ENCODE peak calls at places on chromosomes 16 and 17, in four cellular contexts. N is CD8-positive, alpha-beta T cell; L is lower lobe of right lung; M is endothelial cell. R is an unnamed sample.

GRCh38 chr17:4499431-4500187 is 928 bp downstream of the SPNS2 start:
- DNase-seq in N (peak; percentile 22), L (no peak), M (peak; percentile 44), R (no peak)

GRCh38 chr17:71334041-71334781 is 786.6 kb upstream of the SOX9 start:
- DNase-seq in N (no peak), L (no peak), M (no peak), R (no peak)

GRCh38 chr17:31497994-31498826 is 106.7 kb downstream of the RAB11FIP4 start:
- DNase-seq in N (no peak), L (no peak), M (no peak), R (no peak)

GRCh38 chr17:8832711-8833352 is 33.7 kb upstream of the MFSD6L start:
- DNase-seq in N (peak; percentile 38), L (peak; percentile 57), M (peak; percentile 75), R (no peak)

GRCh38 chr17:47707056-47707791 is 13.3 kb downstream of the TBKBP1 start:
- DNase-seq in N (no peak), L (peak; percentile 12), M (no peak), R (no peak)

GRCh38 chr16:66275795-66276428 is 90.6 kb upstream of the CDH5 start:
- DNase-seq in N (no peak), L (no peak), M (peak; percentile 77), R (no peak)

GRCh38 chr17:1573932-1574696 is 11.5 kb upstream of the PITPNA start:
- DNase-seq in N (peak; percentile 50), L (peak; percentile 92), M (peak; percentile 96), R (peak; percentile 91)

GRCh38 chr17:74798239-74798707 is 22.1 kb upstream of the NAT9 start:
- DNase-seq in N (no peak), L (no peak), M (no peak), R (no peak)

GRCh38 chr17:18990331-18990730 is 14.2 kb downstream of the FAM83G start:
- DNase-seq in N (no peak), L (no peak), M (no peak), R (no peak)

GRCh38 chr17:66268247-66268927 is 34.0 kb upstream of the PRKCA start:
- DNase-seq in N (no peak), L (no peak), M (no peak), R (no peak)

GRCh38 chr17:64573214-64573613 is 66.4 kb downstream of the CEP95 start:
- DNase-seq in N (no peak), L (no peak), M (no peak), R (no peak)

GRCh38 chr16:63553980-63554379 is 1517.7 kb upstream of the CDH8 start:
- DNase-seq in N (no peak), L (no peak), M (no peak), R (no peak)

GRCh38 chr17:173064-173911 is 8.2 kb downstream of the DOC2B start:
- DNase-seq in N (no peak), L (no peak), M (no peak), R (no peak)

GRCh38 chr17:21299981-21300600 is 15.6 kb downstream of the MAP2K3 start:
- DNase-seq in N (no peak), L (no peak), M (no peak), R (no peak)

GRCh38 chr17:60781880-60782412 is 104.3 kb downstream of the BCAS3 start:
- DNase-seq in N (no peak), L (no peak), M (no peak), R (no peak)

GRCh38 chr17:81030726-81031570 is 4.0 kb upstream of the BAIAP2 start:
- DNase-seq in N (no peak), L (peak; percentile 82), M (no peak), R (no peak)

GRCh38 chr16:78900039-78900811 is 700.3 kb downstream of the MAF start:
- DNase-seq in N (no peak), L (no peak), M (no peak), R (no peak)

GRCh38 chr17:78868391-78868790 is 27.8 kb upstream of the USP36 start:
- DNase-seq in N (no peak), L (no peak), M (no peak), R (no peak)

GRCh38 chr16:50266337-50267091 is at the start of gene ADCY7:
- DNase-seq in N (peak; percentile 88), L (peak; percentile 84), M (no peak), R (no peak)

GRCh38 chr17:8965394-8966168 is at the start of gene PIK3R5:
- DNase-seq in N (peak; percentile 90), L (peak; percentile 81), M (peak; percentile 67), R (no peak)

GRCh38 chr17:53680745-53681144 is 142.0 kb upstream of the KIF2B start:
- DNase-seq in N (no peak), L (no peak), M (no peak), R (no peak)

GRCh38 chr16:11452298-11452697 is 107.0 kb downstream of the RMI2 start:
- DNase-seq in N (no peak), L (no peak), M (no peak), R (no peak)

GRCh38 chr16:53566568-53566967 is 63.6 kb upstream of the AKTIP start:
- DNase-seq in N (no peak), L (no peak), M (no peak), R (no peak)

GRCh38 chr17:30696234-30696633 is 128.3 kb downstream of the CRLF3 start:
- DNase-seq in N (no peak), L (no peak), M (no peak), R (no peak)

GRCh38 chr17:37643118-37643766 is at the start of gene DDX52:
- DNase-seq in N (peak; percentile 86), L (peak; percentile 95), M (peak; percentile 82), R (peak; percentile 82)
- TF ChIP-seq CTCF in N (no peak), L (no peak), M (no peak), R (no peak)

DNA sequence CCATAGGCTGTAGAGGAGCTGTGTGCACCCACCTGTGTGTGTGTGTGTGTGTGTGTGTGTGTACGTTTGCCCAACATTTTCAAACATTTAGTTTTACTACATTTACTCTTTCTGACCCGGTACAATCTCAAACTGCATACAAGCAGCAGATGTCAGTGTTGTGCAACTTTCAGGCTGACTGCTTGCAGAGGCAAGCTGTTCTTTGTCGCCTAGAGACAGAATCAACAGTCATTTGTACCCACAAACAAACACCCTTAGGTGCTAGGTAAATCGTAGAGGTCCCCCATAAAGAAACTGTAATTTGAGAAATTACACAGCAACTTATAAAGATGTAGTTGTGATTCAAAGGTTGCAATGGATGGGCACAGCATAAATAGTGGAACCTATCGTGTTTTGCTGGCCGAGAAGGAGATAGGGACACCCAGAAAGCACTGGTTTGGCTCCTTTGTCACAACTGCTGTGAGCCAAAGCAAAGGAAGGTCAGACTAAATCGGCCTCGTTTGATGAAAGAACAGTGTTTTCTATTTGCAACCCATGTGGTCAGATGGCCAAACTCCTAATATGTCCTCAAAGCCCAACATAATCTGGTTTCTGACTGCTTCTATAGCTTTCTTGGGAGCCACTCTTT is 478.4 kb downstream of the TOX3 start:
- DNase-seq in N (no peak), L (no peak), M (peak; percentile 42), R (no peak)
- TF ChIP-seq CTCF in N (no peak), L (peak; percentile 15), M (no peak), R (no peak)

GRCh38 chr16:51474414-51475091 is 323.5 kb upstream of the SALL1 start:
- DNase-seq in N (no peak), L (no peak), M (no peak), R (no peak)
- TF ChIP-seq CTCF in N (no peak), L (no peak), M (no peak), R (no peak)

DNA sequence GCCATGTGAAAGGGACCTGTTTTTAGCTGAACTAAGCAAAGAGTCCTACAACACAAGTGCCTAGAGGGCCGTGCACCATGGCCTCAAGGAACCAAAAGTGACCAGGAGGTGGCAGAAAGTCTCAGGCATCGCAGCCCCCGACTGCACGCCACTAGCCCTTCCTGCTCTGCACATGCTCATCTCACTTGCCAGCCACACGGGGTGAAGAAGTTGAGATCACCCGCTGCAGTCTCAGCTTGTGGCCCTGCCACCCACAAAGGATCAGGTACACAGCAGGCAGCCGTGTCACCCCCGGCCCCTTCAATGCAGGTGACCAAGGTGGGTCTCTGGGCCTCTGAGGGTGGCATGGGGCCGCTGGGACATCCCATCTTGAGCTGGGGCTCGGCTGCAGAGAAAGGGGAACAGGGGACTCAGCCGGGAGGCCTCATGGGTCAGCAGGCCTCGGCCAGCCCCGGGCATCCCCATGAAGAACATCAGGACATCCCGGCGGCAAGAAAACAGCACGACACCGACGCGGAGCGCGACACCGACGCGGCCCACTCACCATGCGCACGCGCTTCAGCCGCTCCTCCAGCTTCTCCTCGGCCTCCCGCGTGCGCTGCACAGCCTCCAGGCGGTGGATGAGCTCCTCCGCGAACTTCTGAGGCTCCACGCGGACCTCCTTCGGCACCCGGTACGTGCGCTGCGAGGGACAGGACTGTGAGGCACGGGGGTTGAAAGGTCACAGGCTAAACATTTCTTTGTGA is 21.0 kb downstream of the PDIA2 start:
- DNase-seq in N (no peak), L (no peak), M (no peak), R (no peak)
- TF ChIP-seq CTCF in N (no peak), L (no peak), M (no peak), R (no peak)

DNA sequence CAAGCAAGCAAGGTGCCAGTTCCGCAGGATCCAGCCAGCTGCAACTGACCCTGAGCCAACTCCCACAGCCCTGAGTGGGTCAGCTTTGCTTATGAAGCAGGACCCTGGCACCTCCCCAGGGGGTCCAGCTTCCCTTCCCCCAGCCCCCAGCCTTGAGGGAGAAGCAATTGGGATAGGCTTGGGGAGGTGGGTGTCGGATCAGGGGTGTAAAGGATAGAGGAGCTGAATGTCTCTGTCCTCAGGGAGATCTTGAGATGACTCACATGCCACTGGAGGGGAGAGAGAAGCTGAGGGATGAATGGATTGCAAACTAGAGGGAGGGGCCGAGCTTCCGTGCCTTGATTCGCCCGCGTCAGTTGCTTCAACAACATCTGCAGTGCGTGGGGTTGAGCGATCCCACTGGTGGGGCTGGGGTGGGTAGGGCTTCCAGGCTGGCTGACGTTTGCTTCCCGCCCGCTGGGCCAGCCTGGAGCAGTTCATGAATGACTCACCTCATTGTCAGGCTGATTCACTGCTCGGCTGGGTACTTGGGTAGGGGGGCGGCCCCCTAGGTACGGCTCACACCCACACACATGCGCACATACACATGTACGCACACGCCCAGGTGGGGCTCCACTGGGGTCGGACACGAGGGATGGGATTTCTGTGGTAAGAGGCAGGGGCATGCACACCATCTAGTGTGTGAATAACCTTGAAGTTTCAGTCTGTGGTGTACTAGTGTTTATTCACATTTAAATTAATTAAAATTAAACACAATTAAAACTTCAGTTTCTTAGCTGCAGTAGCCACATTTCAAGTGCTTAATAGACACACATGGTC is 3.6 kb upstream of the HROB start:
- DNase-seq in N (peak; percentile 42), L (peak; percentile 73), M (no peak), R (peak; percentile 66)
- TF ChIP-seq CTCF in N (no peak), L (no peak), M (no peak), R (no peak)

GRCh38 chr16:77043076-77043475 is 147.9 kb upstream of the MON1B start:
- DNase-seq in N (no peak), L (no peak), M (no peak), R (no peak)
- TF ChIP-seq CTCF in N (no peak), L (no peak), M (no peak), R (no peak)